ENCODE peak calls at places on chromosomes 5 and 9, in five cellular contexts. One of them, this sample, is unnamed.
A peak's percentile ranks its signal among the peaks of the same experiment; 100 is the strongest.

GRCh38 chr9:98117984-98118639 is 910 bp downstream of the TRIM14 start:
- DNase-seq in GM23338: peak; percentile 40
- DNase-seq in CD8-positive, alpha-beta T cell: peak; percentile 34
- DNase-seq in tibial nerve: no peak
- DNase-seq in mammary epithelial cell: peak; percentile 34
- DNase-seq in this sample: peak; percentile 31

GRCh38 chr9:92617951-92618510 is 51.9 kb downstream of the IPPK start:
- DNase-seq in GM23338: no peak
- DNase-seq in CD8-positive, alpha-beta T cell: no peak
- DNase-seq in tibial nerve: no peak
- DNase-seq in mammary epithelial cell: no peak
- DNase-seq in this sample: no peak

GRCh38 chr5:6190838-6191237 is 187.5 kb downstream of the MED10 start:
- DNase-seq in GM23338: peak; percentile 17
- DNase-seq in CD8-positive, alpha-beta T cell: no peak
- DNase-seq in tibial nerve: no peak
- DNase-seq in mammary epithelial cell: no peak
- DNase-seq in this sample: no peak

GRCh38 chr5:16930487-16930886 is 5.6 kb downstream of the MYO10 start:
- DNase-seq in GM23338: peak; percentile 57
- DNase-seq in CD8-positive, alpha-beta T cell: no peak
- DNase-seq in tibial nerve: no peak
- DNase-seq in mammary epithelial cell: no peak
- DNase-seq in this sample: no peak

GRCh38 chr5:148186248-148187003 is 16.4 kb upstream of the SPINK6 start:
- DNase-seq in GM23338: no peak
- DNase-seq in CD8-positive, alpha-beta T cell: no peak
- DNase-seq in tibial nerve: peak; percentile 22
- DNase-seq in mammary epithelial cell: peak; percentile 93
- DNase-seq in this sample: no peak

GRCh38 chr9:128121466-128121810 is 6.1 kb downstream of the PTGES2 start:
- DNase-seq in GM23338: no peak
- DNase-seq in CD8-positive, alpha-beta T cell: no peak
- DNase-seq in tibial nerve: no peak
- DNase-seq in mammary epithelial cell: no peak
- DNase-seq in this sample: no peak

GRCh38 chr5:68953151-68953884 is 140.5 kb upstream of the SLC30A5 start:
- DNase-seq in GM23338: no peak
- DNase-seq in CD8-positive, alpha-beta T cell: no peak
- DNase-seq in tibial nerve: no peak
- DNase-seq in mammary epithelial cell: no peak
- DNase-seq in this sample: no peak

GRCh38 chr5:113236536-113237308 is 198.1 kb downstream of the TSSK1B start:
- DNase-seq in GM23338: no peak
- DNase-seq in CD8-positive, alpha-beta T cell: no peak
- DNase-seq in tibial nerve: no peak
- DNase-seq in mammary epithelial cell: no peak
- DNase-seq in this sample: no peak

DNA sequence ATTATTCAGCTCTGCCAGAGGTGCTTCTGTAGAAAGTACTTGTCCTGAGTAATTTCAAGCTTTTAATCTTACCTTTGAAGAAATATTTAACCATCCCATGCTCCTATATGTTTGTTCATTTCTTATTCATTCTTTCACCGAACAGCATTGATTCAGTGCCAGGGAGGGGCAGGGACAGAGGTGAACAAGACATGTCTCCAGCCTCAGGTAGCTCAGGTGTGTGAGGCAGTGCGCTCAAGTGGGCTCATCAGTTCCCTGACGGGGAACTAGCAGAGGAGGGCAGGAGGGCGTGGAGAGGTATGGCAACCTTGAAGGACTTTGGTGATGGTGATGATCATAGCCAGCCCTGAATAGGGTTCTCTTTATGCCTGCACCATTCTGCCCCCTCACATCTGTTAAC is 25.9 kb downstream of the ERGIC1 start:
- DNase-seq in GM23338: no peak
- DNase-seq in CD8-positive, alpha-beta T cell: no peak
- DNase-seq in tibial nerve: no peak
- DNase-seq in mammary epithelial cell: peak; percentile 26
- DNase-seq in this sample: no peak
- H3K4me1 ChIP-seq in GM23338: peaks cover 6% of the 10 kb centered on the region
- H3K4me1 ChIP-seq in CD8-positive, alpha-beta T cell: peaks cover 8% of the 10 kb centered on the region
- H3K4me1 ChIP-seq in tibial nerve: peaks cover 8% of the 10 kb centered on the region
- H3K4me1 ChIP-seq in mammary epithelial cell: peaks cover 41% of the 10 kb centered on the region
- H3K4me1 ChIP-seq in this sample: peaks cover 56% of the 10 kb centered on the region

GRCh38 chr5:31962321-31962720 is 211.8 kb downstream of the GOLPH3 start:
- DNase-seq in GM23338: no peak
- DNase-seq in CD8-positive, alpha-beta T cell: no peak
- DNase-seq in tibial nerve: no peak
- DNase-seq in mammary epithelial cell: no peak
- DNase-seq in this sample: no peak
- H3K27ac ChIP-seq in GM23338: no peak overlapping the region
- H3K27ac ChIP-seq in CD8-positive, alpha-beta T cell: no peak overlapping the region
- H3K27ac ChIP-seq in tibial nerve: peak overlapping the region; percentile 77
- H3K27ac ChIP-seq in mammary epithelial cell: no peak overlapping the region
- H3K27ac ChIP-seq in this sample: peak overlapping the region; percentile 2

GRCh38 chr5:138025285-138025684 is 7.6 kb downstream of the FAM13B start:
- DNase-seq in GM23338: no peak
- DNase-seq in CD8-positive, alpha-beta T cell: no peak
- DNase-seq in tibial nerve: no peak
- DNase-seq in mammary epithelial cell: no peak
- DNase-seq in this sample: no peak

GRCh38 chr5:138024117-138024516 is 8.8 kb downstream of the FAM13B start:
- DNase-seq in GM23338: no peak
- DNase-seq in CD8-positive, alpha-beta T cell: no peak
- DNase-seq in tibial nerve: no peak
- DNase-seq in mammary epithelial cell: peak; percentile 14
- DNase-seq in this sample: no peak

GRCh38 chr5:138018844-138019243 is 14.0 kb downstream of the FAM13B start:
- DNase-seq in GM23338: peak; percentile 23
- DNase-seq in CD8-positive, alpha-beta T cell: no peak
- DNase-seq in tibial nerve: no peak
- DNase-seq in mammary epithelial cell: no peak
- DNase-seq in this sample: no peak

GRCh38 chr5:138021771-138022170 is 11.1 kb downstream of the FAM13B start:
- DNase-seq in GM23338: no peak
- DNase-seq in CD8-positive, alpha-beta T cell: no peak
- DNase-seq in tibial nerve: no peak
- DNase-seq in mammary epithelial cell: no peak
- DNase-seq in this sample: no peak

GRCh38 chr5:138022912-138023311 is 10.0 kb downstream of the FAM13B start:
- DNase-seq in GM23338: no peak
- DNase-seq in CD8-positive, alpha-beta T cell: no peak
- DNase-seq in tibial nerve: no peak
- DNase-seq in mammary epithelial cell: no peak
- DNase-seq in this sample: no peak
- H3K4me1 ChIP-seq in GM23338: peaks cover 6% of the 10 kb centered on the region
- H3K4me1 ChIP-seq in CD8-positive, alpha-beta T cell: peaks cover 50% of the 10 kb centered on the region
- H3K4me1 ChIP-seq in tibial nerve: no peaks in the 10 kb centered on the region
- H3K4me1 ChIP-seq in mammary epithelial cell: peaks cover 26% of the 10 kb centered on the region
- H3K4me1 ChIP-seq in this sample: peaks cover 11% of the 10 kb centered on the region

GRCh38 chr5:59548807-59549357 is 344.6 kb downstream of the PDE4D start:
- DNase-seq in GM23338: no peak
- DNase-seq in CD8-positive, alpha-beta T cell: no peak
- DNase-seq in tibial nerve: no peak
- DNase-seq in mammary epithelial cell: peak; percentile 37
- DNase-seq in this sample: no peak
- H3K27ac ChIP-seq in GM23338: no peak overlapping the region
- H3K27ac ChIP-seq in CD8-positive, alpha-beta T cell: no peak overlapping the region
- H3K27ac ChIP-seq in tibial nerve: no peak overlapping the region
- H3K27ac ChIP-seq in mammary epithelial cell: no peak overlapping the region
- H3K27ac ChIP-seq in this sample: peak overlapping the region; percentile 59

DNA sequence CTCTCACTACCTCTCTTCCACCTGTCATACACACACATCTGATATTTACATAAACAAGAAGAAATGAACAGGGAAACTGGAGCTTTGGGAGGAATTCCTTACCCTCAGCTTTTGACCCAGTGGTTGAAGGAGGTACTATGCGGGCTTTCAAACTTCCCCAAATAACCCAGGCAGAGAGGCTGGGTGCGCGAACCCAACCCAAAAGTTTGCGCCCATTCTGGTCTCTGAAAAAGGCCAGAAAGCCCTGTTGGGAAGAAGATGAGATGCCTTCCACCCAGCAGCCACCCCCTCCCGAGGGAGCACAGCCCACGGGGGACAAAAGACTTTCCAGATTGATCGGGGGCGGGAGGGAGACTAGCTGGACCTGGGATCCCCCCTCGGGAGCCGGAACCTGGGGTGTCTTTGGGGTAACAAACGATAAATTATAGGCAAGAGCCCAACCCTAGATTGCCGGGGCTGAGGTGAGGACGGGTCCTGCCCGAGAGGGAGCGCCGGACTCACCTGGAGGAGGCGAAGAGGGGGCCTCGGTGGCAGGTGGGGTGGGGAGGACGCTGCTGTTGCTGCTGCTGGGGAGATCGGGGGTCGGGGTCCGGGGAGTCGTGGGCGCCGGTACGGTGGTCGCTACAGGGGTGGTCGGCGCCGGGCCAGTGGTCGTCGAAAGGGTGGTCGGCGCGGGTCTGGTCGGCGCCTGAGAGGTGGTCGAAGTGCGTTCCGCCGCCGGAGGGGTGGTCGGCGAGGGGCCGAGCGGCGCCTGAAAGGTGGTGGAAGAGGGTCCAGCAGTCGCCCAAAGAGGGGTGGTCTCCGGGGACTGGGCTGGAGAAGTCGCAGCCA is 798 bp downstream of the MEGF9 start:
- DNase-seq in GM23338: peak; percentile 58
- DNase-seq in CD8-positive, alpha-beta T cell: peak; percentile 4
- DNase-seq in tibial nerve: no peak
- DNase-seq in mammary epithelial cell: peak; percentile 17
- DNase-seq in this sample: no peak
- H3K4me1 ChIP-seq in GM23338: peaks cover 10% of the 10 kb centered on the region
- H3K4me1 ChIP-seq in CD8-positive, alpha-beta T cell: peaks cover 43% of the 10 kb centered on the region
- H3K4me1 ChIP-seq in tibial nerve: no peaks in the 10 kb centered on the region
- H3K4me1 ChIP-seq in mammary epithelial cell: peaks cover 35% of the 10 kb centered on the region
- H3K4me1 ChIP-seq in this sample: peaks cover 23% of the 10 kb centered on the region

GRCh38 chr9:88388886-88389617 is 808 bp downstream of the SPIN1 start:
- DNase-seq in GM23338: peak; percentile 82
- DNase-seq in CD8-positive, alpha-beta T cell: peak; percentile 24
- DNase-seq in tibial nerve: peak; percentile 21
- DNase-seq in mammary epithelial cell: peak; percentile 71
- DNase-seq in this sample: peak; percentile 53

GRCh38 chr9:88387733-88388202 is 476 bp upstream of the SPIN1 start:
- DNase-seq in GM23338: peak; percentile 68
- DNase-seq in CD8-positive, alpha-beta T cell: no peak
- DNase-seq in tibial nerve: no peak
- DNase-seq in mammary epithelial cell: peak; percentile 78
- DNase-seq in this sample: peak; percentile 68

GRCh38 chr9:88388203-88388885 is at the start of gene SPIN1:
- DNase-seq in GM23338: peak; percentile 89
- DNase-seq in CD8-positive, alpha-beta T cell: peak; percentile 86
- DNase-seq in tibial nerve: peak; percentile 44
- DNase-seq in mammary epithelial cell: no peak
- DNase-seq in this sample: peak; percentile 75

GRCh38 chr9:88390371-88390990 is 2.2 kb downstream of the SPIN1 start:
- DNase-seq in GM23338: no peak
- DNase-seq in CD8-positive, alpha-beta T cell: no peak
- DNase-seq in tibial nerve: no peak
- DNase-seq in mammary epithelial cell: no peak
- DNase-seq in this sample: no peak

GRCh38 chr9:88387035-88387732 is 1.1 kb upstream of the SPIN1 start:
- DNase-seq in GM23338: no peak
- DNase-seq in CD8-positive, alpha-beta T cell: peak; percentile 5
- DNase-seq in tibial nerve: peak; percentile 42
- DNase-seq in mammary epithelial cell: peak; percentile 69
- DNase-seq in this sample: no peak
- H3K27ac ChIP-seq in GM23338: peak overlapping the region; percentile 95
- H3K27ac ChIP-seq in CD8-positive, alpha-beta T cell: peak overlapping the region; percentile 48
- H3K27ac ChIP-seq in tibial nerve: peak overlapping the region; percentile 94
- H3K27ac ChIP-seq in mammary epithelial cell: peak overlapping the region; percentile 91
- H3K27ac ChIP-seq in this sample: peak overlapping the region; percentile 83

GRCh38 chr5:157381746-157382145 is 78.3 kb upstream of the NIPAL4 start:
- DNase-seq in GM23338: no peak
- DNase-seq in CD8-positive, alpha-beta T cell: no peak
- DNase-seq in tibial nerve: no peak
- DNase-seq in mammary epithelial cell: no peak
- DNase-seq in this sample: no peak

GRCh38 chr5:157383151-157383810 is 76.7 kb upstream of the NIPAL4 start:
- DNase-seq in GM23338: no peak
- DNase-seq in CD8-positive, alpha-beta T cell: no peak
- DNase-seq in tibial nerve: no peak
- DNase-seq in mammary epithelial cell: no peak
- DNase-seq in this sample: no peak

GRCh38 chr5:157378509-157378908 is 81.5 kb upstream of the NIPAL4 start:
- DNase-seq in GM23338: no peak
- DNase-seq in CD8-positive, alpha-beta T cell: no peak
- DNase-seq in tibial nerve: no peak
- DNase-seq in mammary epithelial cell: no peak
- DNase-seq in this sample: no peak

GRCh38 chr5:157384971-157385709 is 74.9 kb upstream of the NIPAL4 start:
- DNase-seq in GM23338: peak; percentile 26
- DNase-seq in CD8-positive, alpha-beta T cell: no peak
- DNase-seq in tibial nerve: peak; percentile 65
- DNase-seq in mammary epithelial cell: peak; percentile 57
- DNase-seq in this sample: no peak

DNA sequence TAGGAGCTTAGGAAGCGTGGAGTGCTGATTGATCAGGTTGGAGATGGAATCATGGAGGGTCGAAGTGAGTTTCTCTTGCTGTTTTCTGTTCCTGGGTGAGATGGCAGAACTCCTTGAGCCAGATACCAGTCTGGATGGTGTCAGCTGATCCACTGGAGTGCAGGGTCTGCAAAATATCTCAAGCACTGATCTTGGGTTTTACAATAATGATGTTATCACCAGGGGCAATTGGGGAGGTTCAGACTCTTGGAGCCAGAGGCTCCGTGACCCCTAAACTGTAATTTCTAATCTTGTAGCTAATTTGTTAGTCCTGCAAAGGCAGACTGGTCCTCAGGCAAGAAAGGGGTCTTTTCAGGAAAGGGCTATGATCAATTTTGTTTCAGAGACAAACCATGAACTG is 80.0 kb upstream of the NIPAL4 start:
- DNase-seq in GM23338: no peak
- DNase-seq in CD8-positive, alpha-beta T cell: no peak
- DNase-seq in tibial nerve: no peak
- DNase-seq in mammary epithelial cell: no peak
- DNase-seq in this sample: no peak
- H3K4me1 ChIP-seq in GM23338: peaks cover 5% of the 10 kb centered on the region
- H3K4me1 ChIP-seq in CD8-positive, alpha-beta T cell: no peaks in the 10 kb centered on the region
- H3K4me1 ChIP-seq in tibial nerve: no peaks in the 10 kb centered on the region
- H3K4me1 ChIP-seq in mammary epithelial cell: peaks cover 1% of the 10 kb centered on the region
- H3K4me1 ChIP-seq in this sample: peaks cover 3% of the 10 kb centered on the region

This sample was measured in RWPE2.